ENCODE peak calls at places on chromosomes 13 and 19, in four cellular contexts. K is foreskin fibroblast; Q is neural crest cell; C is naive thymus-derived CD8-positive, alpha-beta T cell. S is an unnamed sample.

GRCh38 chr19:46713781-46714522 is 3.0 kb downstream of the PRKD2 start:
- DNase-seq in K (peak), Q (peak), C (peak), S (no peak)

GRCh38 chr13:99018418-99019180 is 40.7 kb upstream of the DOCK9 start:
- DNase-seq in K (peak), Q (no peak), C (no peak), S (peak)

GRCh38 chr19:45125975-45126493 is 33.1 kb downstream of the PPP1R37 start:
- DNase-seq in K (peak), Q (peak), C (peak), S (no peak)

GRCh38 chr13:29589234-29589633 is 6.3 kb downstream of the SLC7A1 start:
- DNase-seq in K (peak), Q (no peak), C (no peak), S (no peak)

GRCh38 chr19:46115396-46116109 is 8.9 kb downstream of the IGFL3 start:
- DNase-seq in K (peak), Q (no peak), C (no peak), S (peak)

GRCh38 chr19:1884291-1884718 is 991 bp downstream of the ABHD17A start:
- DNase-seq in K (no peak), Q (no peak), C (no peak), S (no peak)

GRCh38 chr19:39403331-39404312 is 3.0 kb upstream of the ZFP36 start:
- DNase-seq in K (peak), Q (peak), C (peak), S (peak)

GRCh38 chr19:46759817-46760333 is 13.6 kb upstream of the STRN4 start:
- DNase-seq in K (peak), Q (no peak), C (no peak), S (peak)

GRCh38 chr13:98171806-98172569 is 5.1 kb downstream of the RNF113B start:
- DNase-seq in K (peak), Q (no peak), C (no peak), S (no peak)

GRCh38 chr19:5850743-5851293 is 431 bp downstream of the FUT3 start:
- DNase-seq in K (peak), Q (no peak), C (no peak), S (no peak)

GRCh38 chr19:1170938-1171754 is 2.9 kb downstream of the SBNO2 start:
- DNase-seq in K (peak), Q (no peak), C (no peak), S (no peak)

GRCh38 chr13:27638521-27638920 is 16.8 kb downstream of the POLR1D start:
- DNase-seq in K (peak), Q (no peak), C (no peak), S (no peak)

GRCh38 chr19:46828484-46828883 is 22.2 kb downstream of the AP2S1 start:
- DNase-seq in K (peak), Q (no peak), C (no peak), S (peak)

GRCh38 chr19:17777840-17778620 is 16.9 kb upstream of the B3GNT3 start:
- DNase-seq in K (peak), Q (peak), C (no peak), S (no peak)

GRCh38 chr19:13774217-13775191 is at the start of gene C19orf53:
- DNase-seq in K (peak), Q (peak), C (peak), S (peak)

GRCh38 chr13:22278336-22278929 is 607.6 kb downstream of the FGF9 start:
- DNase-seq in K (no peak), Q (peak), C (peak), S (no peak)

GRCh38 chr19:3852614-3853254 is 16.1 kb downstream of the ZFR2 start:
- DNase-seq in K (peak), Q (no peak), C (no peak), S (peak)

GRCh38 chr19:12015753-12016116 is 19.7 kb downstream of the ZNF433 start:
- DNase-seq in K (no peak), Q (no peak), C (no peak), S (no peak)

GRCh38 chr19:17076539-17076919 is 952 bp downstream of the MYO9B start:
- DNase-seq in K (peak), Q (peak), C (no peak), S (no peak)

GRCh38 chr19:29266001-29266400 is 53.0 kb upstream of the UQCRFS1 start:
- DNase-seq in K (no peak), Q (no peak), C (no peak), S (no peak)

GRCh38 chr19:45442927-45443461 is 19.3 kb upstream of the ERCC1 start:
- DNase-seq in K (peak), Q (peak), C (no peak), S (no peak)

GRCh38 chr19:16495982-16496612 is at the start of the genes C19orf44 and CALR3:
- DNase-seq in K (peak), Q (peak), C (peak), S (peak)

S was measured in skeletal muscle cell.